ENCODE peak calls at places on chromosomes 5 and 9, in six cellular contexts. R, C, Y, G, D and H are unnamed samples.

GRCh38 chr5:83871533-83872380 is 151.1 kb upstream of the HAPLN1 start:
- DNase-seq in R (no peak), C (no peak), Y (no peak), G (no peak), D (no peak), H (no peak)

GRCh38 chr9:16445141-16445920 is 425.1 kb downstream of the BNC2 start:
- DNase-seq in R (no peak), C (no peak), Y (peak; percentile 82), G (peak; percentile 48), D (no peak), H (no peak)

GRCh38 chr9:74556685-74557084 is 59.5 kb downstream of the RORB start:
- DNase-seq in R (no peak), C (no peak), Y (no peak), G (no peak), D (no peak), H (no peak)

GRCh38 chr5:87916320-87916719 is 352.3 kb downstream of the TMEM161B start:
- DNase-seq in R (no peak), C (no peak), Y (no peak), G (no peak), D (no peak), H (no peak)

GRCh38 chr9:137491735-137492432 is 32.8 kb upstream of the NSMF start:
- DNase-seq in R (no peak), C (no peak), Y (no peak), G (no peak), D (no peak), H (no peak)

GRCh38 chr9:83034587-83034986 is 28.4 kb downstream of the RASEF start:
- DNase-seq in R (no peak), C (no peak), Y (peak; percentile 16), G (peak; percentile 56), D (no peak), H (no peak)

GRCh38 chr5:152218694-152219093 is 186.4 kb downstream of the NMUR2 start:
- DNase-seq in R (no peak), C (no peak), Y (no peak), G (no peak), D (no peak), H (no peak)

GRCh38 chr9:122845116-122845515 is 16.7 kb upstream of the PDCL start:
- DNase-seq in R (no peak), C (no peak), Y (no peak), G (no peak), D (no peak), H (no peak)

GRCh38 chr9:34998266-34998665 is 8.7 kb downstream of the DNAJB5 start:
- DNase-seq in R (no peak), C (no peak), Y (no peak), G (no peak), D (no peak), H (no peak)

GRCh38 chr5:76700571-76700970 is 15.4 kb upstream of the F2R start:
- DNase-seq in R (no peak), C (no peak), Y (no peak), G (no peak), D (no peak), H (no peak)

GRCh38 chr5:68381060-68381459 is 165.5 kb downstream of the PIK3R1 start:
- DNase-seq in R (no peak), C (no peak), Y (no peak), G (peak; percentile 43), D (no peak), H (no peak)

GRCh38 chr5:51345106-51345505 is 38.1 kb upstream of the ISL1 start:
- DNase-seq in R (no peak), C (no peak), Y (no peak), G (no peak), D (no peak), H (no peak)

GRCh38 chr5:36573441-36573840 is 33.0 kb upstream of the SLC1A3 start:
- DNase-seq in R (no peak), C (no peak), Y (no peak), G (no peak), D (no peak), H (no peak)

GRCh38 chr9:114261026-114261425 is 61.9 kb upstream of the ORM1 start:
- DNase-seq in R (no peak), C (no peak), Y (no peak), G (no peak), D (no peak), H (no peak)

GRCh38 chr9:98536542-98537173 is 172.1 kb downstream of the GABBR2 start:
- DNase-seq in R (peak; percentile 13), C (no peak), Y (peak; percentile 29), G (peak; percentile 10), D (peak; percentile 13), H (no peak)

GRCh38 chr5:14081791-14082190 is 61.4 kb upstream of the TRIO start:
- DNase-seq in R (no peak), C (no peak), Y (no peak), G (no peak), D (no peak), H (no peak)

GRCh38 chr9:106639873-106640568 is 222.9 kb upstream of the ZNF462 start:
- DNase-seq in R (no peak), C (no peak), Y (no peak), G (peak; percentile 44), D (no peak), H (no peak)

GRCh38 chr9:126687868-126688503 is 74.3 kb downstream of the LMX1B start:
- DNase-seq in R (no peak), C (no peak), Y (no peak), G (no peak), D (no peak), H (no peak)

GRCh38 chr9:104304925-104305324 is 199.1 kb upstream of the OR13F1 start:
- DNase-seq in R (no peak), C (no peak), Y (no peak), G (no peak), D (no peak), H (no peak)

GRCh38 chr9:116223926-116224325 is 70.3 kb downstream of the PAPPA start:
- DNase-seq in R (no peak), C (no peak), Y (no peak), G (no peak), D (no peak), H (no peak)

GRCh38 chr9:98983295-98984268 is 39.9 kb downstream of the COL15A1 start:
- DNase-seq in R (no peak), C (no peak), Y (no peak), G (peak; percentile 96), D (no peak), H (no peak)

GRCh38 chr9:113641100-113641885 is 177.8 kb downstream of the RGS3 start:
- DNase-seq in R (no peak), C (no peak), Y (no peak), G (no peak), D (no peak), H (no peak)

GRCh38 chr9:122004589-122004988 is 88.5 kb downstream of the TTLL11 start:
- DNase-seq in R (no peak), C (no peak), Y (no peak), G (no peak), D (no peak), H (no peak)

GRCh38 chr5:122697171-122697570 is 77.7 kb upstream of the SNX2 start:
- DNase-seq in R (no peak), C (no peak), Y (no peak), G (no peak), D (no peak), H (no peak)

GRCh38 chr9:6757988-6758417 is 230 bp downstream of the KDM4C start:
- DNase-seq in R (no peak), C (no peak), Y (no peak), G (no peak), D (no peak), H (no peak)

GRCh38 chr9:129225815-129226214 is 47.8 kb upstream of the IER5L start:
- DNase-seq in R (peak; percentile 59), C (no peak), Y (peak; percentile 77), G (peak; percentile 99), D (no peak), H (no peak)

GRCh38 chr9:25939116-25939515 is 260.9 kb upstream of the TUSC1 start:
- DNase-seq in R (no peak), C (no peak), Y (no peak), G (no peak), D (no peak), H (no peak)

GRCh38 chr9:1233568-1233967 is 183.4 kb downstream of the DMRT2 start:
- DNase-seq in R (no peak), C (no peak), Y (no peak), G (peak; percentile 49), D (no peak), H (no peak)

GRCh38 chr5:3809455-3809854 is 213.8 kb downstream of the IRX1 start:
- DNase-seq in R (no peak), C (no peak), Y (no peak), G (no peak), D (no peak), H (no peak)

GRCh38 chr5:10601246-10602030 is 37.6 kb downstream of the ANKRD33B start:
- DNase-seq in R (peak; percentile 60), C (no peak), Y (peak; percentile 90), G (peak; percentile 93), D (no peak), H (peak; percentile 85)

GRCh38 chr9:89588271-89588879 is 16.4 kb upstream of the GADD45G start:
- DNase-seq in R (no peak), C (no peak), Y (no peak), G (no peak), D (no peak), H (no peak)

GRCh38 chr5:147576646-147577535 is 67.0 kb upstream of the DPYSL3 start:
- DNase-seq in R (peak; percentile 37), C (no peak), Y (peak; percentile 40), G (peak; percentile 41), D (peak; percentile 8), H (peak; percentile 11)

GRCh38 chr9:75644649-75645048 is 245.8 kb upstream of the PCSK5 start:
- DNase-seq in R (no peak), C (no peak), Y (no peak), G (no peak), D (no peak), H (no peak)

GRCh38 chr5:149654893-149655505 is 73.7 kb downstream of the ARHGEF37 start:
- DNase-seq in R (no peak), C (no peak), Y (no peak), G (no peak), D (no peak), H (no peak)

GRCh38 chr9:79028101-79028500 is 543.7 kb upstream of the TLE4 start:
- DNase-seq in R (no peak), C (no peak), Y (peak; percentile 20), G (peak; percentile 43), D (no peak), H (no peak)

GRCh38 chr5:174552428-174552827 is 172.0 kb upstream of the MSX2 start:
- DNase-seq in R (no peak), C (no peak), Y (no peak), G (no peak), D (no peak), H (no peak)

GRCh38 chr9:34993502-34994428 is 4.2 kb downstream of the DNAJB5 start:
- DNase-seq in R (peak; percentile 40), C (no peak), Y (no peak), G (peak; percentile 85), D (no peak), H (peak; percentile 24)

GRCh38 chr9:447230-448025 is 232.8 kb downstream of the DOCK8 start:
- DNase-seq in R (no peak), C (peak; percentile 38), Y (peak; percentile 75), G (peak; percentile 47), D (no peak), H (no peak)

GRCh38 chr5:53419247-53419646 is 61.2 kb upstream of the FST start:
- DNase-seq in R (no peak), C (no peak), Y (peak; percentile 64), G (peak; percentile 86), D (no peak), H (no peak)